ENCODE peak calls at places on chromosomes 7 and 10, in nine cellular contexts. M, J, P, U, Y, B, X, E and Z are unnamed samples.
A peak's percentile ranks its signal among the peaks of the same experiment; 100 is the strongest.

GRCh38 chr10:44008270-44008916 is 359.7 kb upstream of the ZNF32 start:
- DNase-seq in M (no peak), J (no peak), P (no peak), U (no peak), Y (peak; percentile 75), B (no peak), X (peak; percentile 76), E (peak; percentile 46), Z (no peak)

GRCh38 chr7:150479023-150479716 is 28.7 kb downstream of the GIMAP8 start:
- DNase-seq in M (no peak), J (no peak), P (no peak), U (no peak), Y (no peak), B (no peak), X (no peak), E (no peak), Z (peak; percentile 43)

GRCh38 chr7:67470256-67470751 is 473.7 kb downstream of the TYW1 start:
- DNase-seq in M (no peak), J (peak; percentile 15), P (no peak), U (peak; percentile 81), Y (no peak), B (no peak), X (no peak), E (no peak), Z (no peak)

GRCh38 chr10:99656199-99657064 is 2.9 kb upstream of the ENTPD7 start:
- DNase-seq in M (no peak), J (no peak), P (no peak), U (no peak), Y (no peak), B (no peak), X (no peak), E (no peak), Z (no peak)

GRCh38 chr10:121337356-121337936 is 260.8 kb downstream of the FGFR2 start:
- DNase-seq in M (no peak), J (no peak), P (no peak), U (no peak), Y (no peak), B (no peak), X (no peak), E (no peak), Z (no peak)

GRCh38 chr10:43748560-43748959 is 99.9 kb upstream of the ZNF32 start:
- DNase-seq in M (no peak), J (no peak), P (no peak), U (no peak), Y (no peak), B (no peak), X (no peak), E (no peak), Z (no peak)

GRCh38 chr10:97919012-97919411 is 69.4 kb downstream of the GOLGA7B start:
- DNase-seq in M (no peak), J (no peak), P (no peak), U (no peak), Y (no peak), B (no peak), X (no peak), E (no peak), Z (no peak)

GRCh38 chr10:110498087-110498981 is 627 bp downstream of the DUSP5 start:
- DNase-seq in M (peak; percentile 20), J (peak; percentile 63), P (peak; percentile 84), U (peak; percentile 55), Y (peak; percentile 88), B (no peak), X (peak; percentile 57), E (peak; percentile 59), Z (peak; percentile 49)

GRCh38 chr7:108613949-108614381 is 44.3 kb downstream of the DNAJB9 start:
- DNase-seq in M (no peak), J (no peak), P (no peak), U (no peak), Y (no peak), B (no peak), X (no peak), E (no peak), Z (no peak)

GRCh38 chr7:111292026-111292430 is 201.1 kb downstream of the LRRN3 start:
- DNase-seq in M (no peak), J (no peak), P (no peak), U (no peak), Y (no peak), B (no peak), X (no peak), E (no peak), Z (no peak)

GRCh38 chr10:128959746-128960145 is 507.3 kb upstream of the MGMT start:
- DNase-seq in M (no peak), J (no peak), P (no peak), U (no peak), Y (no peak), B (no peak), X (no peak), E (no peak), Z (no peak)

GRCh38 chr7:158482460-158482859 is 105.2 kb downstream of the PTPRN2 start:
- DNase-seq in M (no peak), J (no peak), P (no peak), U (no peak), Y (no peak), B (no peak), X (no peak), E (no peak), Z (no peak)

GRCh38 chr10:24406809-24407483 is 198.0 kb downstream of the KIAA1217 start:
- DNase-seq in M (no peak), J (no peak), P (no peak), U (no peak), Y (no peak), B (no peak), X (no peak), E (no peak), Z (no peak)

GRCh38 chr10:3533296-3533695 is 251.7 kb downstream of the KLF6 start:
- DNase-seq in M (no peak), J (no peak), P (no peak), U (no peak), Y (no peak), B (no peak), X (no peak), E (no peak), Z (no peak)

GRCh38 chr7:23235688-23236280 is 10.8 kb upstream of the GPNMB start:
- DNase-seq in M (peak; percentile 67), J (peak; percentile 51), P (no peak), U (no peak), Y (no peak), B (no peak), X (no peak), E (peak; percentile 33), Z (no peak)

GRCh38 chr7:79176859-79177477 is 276.5 kb downstream of the MAGI2 start:
- DNase-seq in M (no peak), J (no peak), P (no peak), U (no peak), Y (no peak), B (peak; percentile 35), X (peak; percentile 53), E (no peak), Z (no peak)

GRCh38 chr10:22630229-22631174 is 83.9 kb downstream of the PIP4K2A start:
- DNase-seq in M (no peak), J (no peak), P (no peak), U (no peak), Y (no peak), B (no peak), X (no peak), E (no peak), Z (peak; percentile 37)

GRCh38 chr7:66769833-66770512 is 29.4 kb downstream of the RABGEF1 start:
- DNase-seq in M (no peak), J (no peak), P (no peak), U (no peak), Y (no peak), B (no peak), X (no peak), E (no peak), Z (no peak)

GRCh38 chr7:91265693-91266066 is 1.4 kb downstream of the FZD1 start:
- DNase-seq in M (no peak), J (no peak), P (peak; percentile 73), U (no peak), Y (peak; percentile 77), B (no peak), X (peak; percentile 13), E (peak; percentile 18), Z (no peak)
- H3K27me3 ChIP-seq in M (no peaks in the 10 kb centered on the region), J (no peaks in the 10 kb centered on the region), P (no peaks in the 10 kb centered on the region), U (no peaks in the 10 kb centered on the region), Y (no peaks in the 10 kb centered on the region), B (peaks cover 13% of the 10 kb centered on the region), X (peaks cover 5% of the 10 kb centered on the region), E (no peaks in the 10 kb centered on the region), Z (no peaks in the 10 kb centered on the region)

GRCh38 chr7:114086906-114087651 is 168.3 kb upstream of the PPP1R3A start:
- DNase-seq in M (no peak), J (no peak), P (peak; percentile 66), U (peak; percentile 41), Y (peak; percentile 74), B (no peak), X (peak; percentile 27), E (peak; percentile 17), Z (no peak)

GRCh38 chr7:114085592-114086490 is 167.0 kb upstream of the PPP1R3A start:
- DNase-seq in M (peak; percentile 73), J (peak; percentile 74), P (peak; percentile 89), U (peak; percentile 95), Y (peak; percentile 93), B (no peak), X (peak; percentile 65), E (peak; percentile 77), Z (no peak)

GRCh38 chr7:114086491-114086905 is 167.7 kb upstream of the PPP1R3A start:
- DNase-seq in M (no peak), J (peak; percentile 26), P (peak; percentile 76), U (peak; percentile 58), Y (peak; percentile 85), B (no peak), X (no peak), E (peak; percentile 25), Z (no peak)

GRCh38 chr7:114088541-114088940 is 169.7 kb upstream of the PPP1R3A start:
- DNase-seq in M (no peak), J (no peak), P (no peak), U (no peak), Y (no peak), B (no peak), X (no peak), E (no peak), Z (no peak)

GRCh38 chr7:114087674-114088539 is 169.1 kb upstream of the PPP1R3A start:
- DNase-seq in M (no peak), J (no peak), P (no peak), U (peak; percentile 46), Y (peak; percentile 78), B (no peak), X (peak; percentile 6), E (no peak), Z (no peak)
- H3K4me3 ChIP-seq in M (peak overlapping the region; percentile 59), J (peak overlapping the region; percentile 74), P (peak overlapping the region; percentile 59), U (no peak overlapping the region), Y (peak overlapping the region; percentile 85), B (no peak overlapping the region), X (no peak overlapping the region), E (peak overlapping the region; percentile 67), Z (no peak overlapping the region)

GRCh38 chr10:117536862-117537435 is 5.6 kb upstream of the EMX2 start:
- DNase-seq in M (no peak), J (no peak), P (no peak), U (no peak), Y (no peak), B (no peak), X (no peak), E (no peak), Z (no peak)
- H3K27me3 ChIP-seq in M (peaks cover 100% of the 10 kb centered on the region), J (peaks cover 100% of the 10 kb centered on the region), P (peaks cover 100% of the 10 kb centered on the region), U (peaks cover 50% of the 10 kb centered on the region), Y (no peaks in the 10 kb centered on the region), B (peaks cover 43% of the 10 kb centered on the region), X (peaks cover 95% of the 10 kb centered on the region), E (peaks cover 98% of the 10 kb centered on the region), Z (peaks cover 45% of the 10 kb centered on the region)

DNA sequence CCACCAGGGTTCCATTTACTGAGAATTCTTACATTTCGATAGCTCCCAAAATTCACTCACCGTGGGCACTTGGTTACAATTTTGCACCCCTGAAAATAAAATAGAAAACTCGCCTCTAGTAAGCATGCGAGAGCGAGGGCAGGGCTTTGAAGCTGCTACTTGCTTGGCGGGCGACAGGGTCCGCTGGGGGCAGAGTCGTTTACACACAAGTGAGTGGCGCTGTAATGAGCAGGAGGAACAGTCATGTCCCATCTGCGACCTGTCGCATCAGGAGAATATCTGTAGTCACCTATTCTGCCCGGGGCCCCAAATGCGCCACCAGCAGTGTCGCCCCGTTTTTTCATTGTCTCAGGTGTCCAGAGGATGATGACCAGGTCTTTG is 1.2 kb upstream of the MEOX2 start:
- DNase-seq in M (peak; percentile 28), J (peak; percentile 31), P (no peak), U (no peak), Y (no peak), B (no peak), X (peak; percentile 37), E (peak; percentile 56), Z (no peak)
- H3K4me3 ChIP-seq in M (peak overlapping the region; percentile 44), J (peak overlapping the region; percentile 75), P (peak overlapping the region; percentile 54), U (no peak overlapping the region), Y (peak overlapping the region; percentile 12), B (no peak overlapping the region), X (peak overlapping the region; percentile 19), E (peak overlapping the region; percentile 76), Z (no peak overlapping the region)